ENCODE peak calls at places on chromosome 10, in four cellular contexts. A is Right ventricle myocardium superior, F is NCI-H1092 treated with DMSO at 0.1 percent for 48 hours, P is GM23338. Z is an unnamed sample.

GRCh38 chr10:92891885-92892705 is 43.8 kb downstream of the EXOC6 start:
- DNase-seq in A (no peak), F (no peak), P (peak), Z (no peak)

GRCh38 chr10:45580781-45581496 is 91.6 kb downstream of the ZFAND4 start:
- DNase-seq in A (no peak), F (no peak), P (no peak), Z (no peak)

GRCh38 chr10:126670056-126670743 is at the start of gene C10orf90:
- DNase-seq in A (no peak), F (no peak), P (no peak), Z (no peak)

GRCh38 chr10:110414563-110415309 is 83.0 kb upstream of the DUSP5 start:
- DNase-seq in A (no peak), F (no peak), P (no peak), Z (no peak)

GRCh38 chr10:129968937-129969527 is 5.0 kb upstream of the EBF3 start:
- DNase-seq in A (peak), F (peak), P (peak), Z (peak)

GRCh38 chr10:16843252-16843870 is 26.1 kb upstream of the RSU1 start:
- DNase-seq in A (no peak), F (peak), P (peak), Z (no peak)

GRCh38 chr10:113415246-113415645 is 137.6 kb upstream of the HABP2 start:
- DNase-seq in A (no peak), F (no peak), P (no peak), Z (no peak)

GRCh38 chr10:111137012-111137411 is 60.2 kb downstream of the ADRA2A start:
- DNase-seq in A (no peak), F (no peak), P (peak), Z (no peak)

GRCh38 chr10:48363617-48364355 is 57.3 kb downstream of the MAPK8 start:
- DNase-seq in A (no peak), F (peak), P (peak), Z (no peak)

GRCh38 chr10:45100429-45100828 is 99.7 kb downstream of the ZNF22 start:
- DNase-seq in A (no peak), F (no peak), P (no peak), Z (no peak)

GRCh38 chr10:78173360-78174020 is 139.8 kb downstream of the RPS24 start:
- DNase-seq in A (no peak), F (no peak), P (no peak), Z (no peak)

GRCh38 chr10:114388275-114388674 is 16.0 kb downstream of the AFAP1L2 start:
- DNase-seq in A (no peak), F (no peak), P (no peak), Z (no peak)

GRCh38 chr10:43820663-43821062 is 172.0 kb upstream of the ZNF32 start:
- DNase-seq in A (no peak), F (no peak), P (no peak), Z (no peak)

GRCh38 chr10:68576118-68576517 is 16.0 kb downstream of the TET1 start:
- DNase-seq in A (no peak), F (no peak), P (peak), Z (no peak)

GRCh38 chr10:74983383-74983782 is 128.1 kb upstream of the SAMD8 start:
- DNase-seq in A (no peak), F (no peak), P (no peak), Z (no peak)

GRCh38 chr10:22366771-22367170 is 21.5 kb downstream of the SPAG6 start:
- DNase-seq in A (no peak), F (no peak), P (no peak), Z (no peak)

GRCh38 chr10:118981946-118982345 is 47.6 kb upstream of the NANOS1 start:
- DNase-seq in A (no peak), F (no peak), P (no peak), Z (no peak)

GRCh38 chr10:131743190-131744151 is 157.3 kb upstream of the PPP2R2D start:
- DNase-seq in A (no peak), F (no peak), P (peak), Z (no peak)

GRCh38 chr10:94423627-94424026 is 21.3 kb downstream of the TBC1D12 start:
- DNase-seq in A (no peak), F (no peak), P (no peak), Z (no peak)

GRCh38 chr10:23643396-23643795 is 204.5 kb downstream of the OTUD1 start:
- DNase-seq in A (no peak), F (no peak), P (peak), Z (no peak)

GRCh38 chr10:100100651-100101525 is 19.2 kb upstream of the CPN1 start:
- DNase-seq in A (no peak), F (no peak), P (peak), Z (no peak)

GRCh38 chr10:7378602-7379403 is 32.0 kb downstream of the SFMBT2 start:
- DNase-seq in A (no peak), F (no peak), P (no peak), Z (no peak)

GRCh38 chr10:33494694-33495093 is 160.2 kb upstream of the NRP1 start:
- DNase-seq in A (no peak), F (no peak), P (no peak), Z (no peak)

GRCh38 chr10:124686707-124687376 is 57.3 kb downstream of the FAM53B start:
- DNase-seq in A (peak), F (no peak), P (no peak), Z (peak)

GRCh38 chr10:43111921-43112607 is 26.2 kb upstream of the CSGALNACT2 start:
- DNase-seq in A (no peak), F (no peak), P (no peak), Z (no peak)

GRCh38 chr10:92990615-92991014 is 70.0 kb upstream of the CYP26C1 start:
- DNase-seq in A (no peak), F (no peak), P (no peak), Z (no peak)

GRCh38 chr10:12181065-12181775 is 14.5 kb downstream of the NUDT5 start:
- DNase-seq in A (no peak), F (no peak), P (no peak), Z (no peak)

GRCh38 chr10:43255644-43256431 is 11.0 kb downstream of the RASGEF1A start:
- DNase-seq in A (peak), F (no peak), P (peak), Z (peak)

GRCh38 chr10:7478727-7479457 is 68.1 kb upstream of the SFMBT2 start:
- DNase-seq in A (no peak), F (no peak), P (no peak), Z (no peak)

GRCh38 chr10:125146791-125147604 is 13.4 kb downstream of the CTBP2 start:
- DNase-seq in A (no peak), F (no peak), P (no peak), Z (peak)

GRCh38 chr10:23150610-23151009 is 41.5 kb upstream of the PTF1A start:
- DNase-seq in A (no peak), F (no peak), P (peak), Z (no peak)

GRCh38 chr10:93436577-93436976 is 45.6 kb downstream of the MYOF start:
- DNase-seq in A (peak), F (no peak), P (peak), Z (peak)

GRCh38 chr10:131580076-131580652 is 268.6 kb upstream of the TCERG1L start:
- DNase-seq in A (no peak), F (no peak), P (no peak), Z (no peak)

GRCh38 chr10:129958118-129958685 is 5.9 kb downstream of the EBF3 start:
- DNase-seq in A (peak), F (peak), P (peak), Z (no peak)

GRCh38 chr10:30591249-30591670 is 38.3 kb downstream of the LYZL2 start:
- DNase-seq in A (no peak), F (peak), P (peak), Z (no peak)

GRCh38 chr10:17026686-17027485 is 102.7 kb downstream of the CUBN start:
- DNase-seq in A (no peak), F (no peak), P (no peak), Z (no peak)

GRCh38 chr10:34434119-34434594 is 380.9 kb downstream of the PARD3 start:
- DNase-seq in A (no peak), F (no peak), P (no peak), Z (no peak)

GRCh38 chr10:60962946-60963345 is 19.0 kb upstream of the RHOBTB1 start:
- DNase-seq in A (no peak), F (no peak), P (no peak), Z (no peak)